ENCODE peak calls at places on chromosomes 3 and 15, in four cellular contexts. U is GM20000; J is activated CD8-positive, alpha-beta T cell treated with anti-CD3 and anti-CD28 coated beads for 36 hours; B is CD4-positive, alpha-beta T cell. Z is an unnamed sample.

GRCh38 chr15:93399121-93399520 is 310.1 kb upstream of the RGMA start:
- DNase-seq in B (no peak), U (no peak), J (no peak), Z (peak)

GRCh38 chr3:59133350-59133749 is 83.5 kb upstream of the CFAP20DC start:
- DNase-seq in U (no peak), B (no peak), J (no peak), Z (no peak)

GRCh38 chr3:150544040-150544439 is 2.3 kb downstream of the SERP1 start:
- DNase-seq in U (no peak), J (no peak), B (no peak), Z (peak)

GRCh38 chr3:9153763-9154601 is 95.5 kb downstream of the SRGAP3 start:
- DNase-seq in B (no peak), J (no peak), U (no peak), Z (no peak)

GRCh38 chr15:65971741-65971995 is 102.4 kb downstream of the RAB11A start:
- DNase-seq in B (no peak), U (no peak), J (no peak), Z (no peak)

GRCh38 chr15:80107204-80107603 is 45.6 kb upstream of the FAH start:
- DNase-seq in U (no peak), J (no peak), B (no peak), Z (no peak)

GRCh38 chr15:56931674-56932507 is 13.4 kb downstream of the TCF12 start:
- DNase-seq in B (no peak), U (no peak), J (no peak), Z (no peak)

GRCh38 chr3:66830301-66830700 is 167.8 kb upstream of the KBTBD8 start:
- DNase-seq in B (no peak), J (no peak), U (no peak), Z (no peak)

GRCh38 chr3:88032245-88032644 is 26.6 kb downstream of the CGGBP1 start:
- DNase-seq in J (no peak), B (no peak), U (no peak), Z (no peak)

GRCh38 chr3:138971766-138972320 is 24.8 kb downstream of the FOXL2NB start:
- DNase-seq in B (no peak), U (no peak), J (no peak), Z (no peak)

GRCh38 chr15:62900071-62900812 is 142.3 kb upstream of the TPM1 start:
- DNase-seq in B (no peak), J (no peak), U (no peak), Z (peak)

GRCh38 chr3:188052229-188052965 is 101.6 kb upstream of the LPP start:
- DNase-seq in J (no peak), B (no peak), U (no peak), Z (no peak)

GRCh38 chr3:190721330-190721729 is 141.2 kb downstream of the GMNC start:
- DNase-seq in U (peak), J (no peak), B (no peak), Z (no peak)

GRCh38 chr3:157088506-157089454 is 71.2 kb downstream of the CCNL1 start:
- DNase-seq in B (peak), U (peak), J (peak), Z (peak)

GRCh38 chr3:132399054-132399929 is 18.0 kb upstream of the DNAJC13 start:
- DNase-seq in J (peak), B (no peak), U (peak), Z (peak)

GRCh38 chr3:62065985-62066693 is 307.2 kb downstream of the FEZF2 start:
- DNase-seq in B (no peak), J (no peak), U (no peak), Z (no peak)

GRCh38 chr3:32667072-32667582 is 17.9 kb upstream of the CNOT10 start:
- DNase-seq in J (no peak), B (no peak), U (no peak), Z (no peak)

GRCh38 chr15:69031013-69032001 is 16.8 kb downstream of the NOX5 start:
- DNase-seq in J (peak), B (peak), U (peak), Z (no peak)

GRCh38 chr3:30266536-30266935 is 339.9 kb upstream of the TGFBR2 start:
- DNase-seq in B (no peak), U (no peak), J (no peak), Z (no peak)

GRCh38 chr15:64152507-64153387 is 1.2 kb downstream of the SNX22 start:
- DNase-seq in B (no peak), J (peak), U (peak), Z (no peak)

GRCh38 chr3:57794501-57794900 is 38.4 kb downstream of the SLMAP start:
- DNase-seq in U (no peak), J (no peak), B (no peak), Z (no peak)

GRCh38 chr3:14371573-14372474 is 30.6 kb upstream of the SLC6A6 start:
- DNase-seq in B (no peak), U (peak), J (peak), Z (peak)

GRCh38 chr15:60994842-60995495 is 234.1 kb downstream of the RORA start:
- DNase-seq in J (no peak), B (no peak), U (no peak), Z (no peak)

GRCh38 chr3:99128740-99129505 is 227.4 kb upstream of the DCBLD2 start:
- DNase-seq in B (no peak), J (no peak), U (no peak), Z (peak)

GRCh38 chr3:34483290-34483887 is 685.0 kb downstream of the PDCD6IP start:
- DNase-seq in U (no peak), J (no peak), B (no peak), Z (peak)

GRCh38 chr15:74291101-74292071 is 55.3 kb downstream of the CCDC33 start:
- DNase-seq in U (peak), B (peak), J (peak), Z (peak)

GRCh38 chr3:53807117-53807521 is 39.1 kb downstream of the CHDH start:
- DNase-seq in U (no peak), J (no peak), B (no peak), Z (no peak)

GRCh38 chr3:53808496-53808895 is 37.7 kb downstream of the CHDH start:
- DNase-seq in J (no peak), B (no peak), U (no peak), Z (no peak)

GRCh38 chr3:53804697-53805462 is 41.3 kb downstream of the CHDH start:
- DNase-seq in U (no peak), J (no peak), B (no peak), Z (peak)

GRCh38 chr3:53805463-53806159 is 40.6 kb downstream of the CHDH start:
- DNase-seq in B (no peak), U (no peak), J (no peak), Z (no peak)

GRCh38 chr3:53806182-53807116 is 39.8 kb downstream of the CHDH start:
- DNase-seq in J (no peak), B (no peak), U (no peak), Z (no peak)
- TF ChIP-seq CTCF in J (no peak), B (no peak), U (no peak), Z (no peak)

GRCh38 chr3:12536423-12536822 is 8.9 kb downstream of the MKRN2OS start:
- DNase-seq in U (no peak), B (no peak), J (no peak), Z (no peak)
- TF ChIP-seq CTCF in U (no peak), B (no peak), J (no peak), Z (peak)

GRCh38 chr3:52128118-52128683 is 26.0 kb downstream of the POC1A start:
- DNase-seq in U (no peak), J (no peak), B (no peak), Z (peak)
- TF ChIP-seq CTCF in U (no peak), J (no peak), B (no peak), Z (no peak)

GRCh38 chr15:23039917-23040281 is 530 bp upstream of the TUBGCP5 start:
- DNase-seq in J (no peak), B (no peak), U (no peak), Z (no peak)
- TF ChIP-seq CTCF in J (no peak), B (no peak), U (no peak), Z (no peak)

GRCh38 chr3:31531992-31532586 is 636 bp upstream of the STT3B start:
- DNase-seq in B (peak), U (peak), J (peak), Z (peak)

GRCh38 chr3:31532587-31533168 is at the start of gene STT3B:
- DNase-seq in B (peak), U (peak), J (peak), Z (peak)

GRCh38 chr3:31530039-31530983 is 2.4 kb upstream of the STT3B start:
- DNase-seq in J (no peak), B (no peak), U (no peak), Z (no peak)

GRCh38 chr3:31533169-31533870 is 595 bp downstream of the STT3B start:
- DNase-seq in B (peak), U (peak), J (peak), Z (no peak)

GRCh38 chr3:31531465-31531991 is 1.2 kb upstream of the STT3B start:
- DNase-seq in J (peak), U (no peak), B (no peak), Z (no peak)
- TF ChIP-seq CTCF in J (no peak), U (no peak), B (no peak), Z (peak)